ENCODE peak calls at places on chromosomes 12 and 14, in four cellular contexts. Y is tibial nerve, F is bronchial epithelial cell, B is A549. J is an unnamed sample.

GRCh38 chr14:75147423-75148071 is 20.7 kb upstream of the NEK9 start:
- DNase-seq in Y (peak), F (peak), B (no peak), J (peak)

GRCh38 chr14:100529561-100530031 is 57.6 kb downstream of the BEGAIN start:
- DNase-seq in Y (no peak), F (no peak), B (no peak), J (no peak)

GRCh38 chr12:52200086-52200782 is 8.4 kb upstream of the KRT80 start:
- DNase-seq in Y (no peak), F (no peak), B (no peak), J (no peak)

GRCh38 chr14:68512088-68512487 is 280.8 kb downstream of the ZFP36L1 start:
- DNase-seq in Y (no peak), F (no peak), B (no peak), J (no peak)

GRCh38 chr12:53004582-53004981 is 1.7 kb upstream of the EIF4B start:
- DNase-seq in Y (no peak), F (no peak), B (no peak), J (peak)

GRCh38 chr12:54051081-54051912 is 2.3 kb upstream of the HOXC4 start:
- DNase-seq in Y (no peak), F (peak), B (no peak), J (peak)

GRCh38 chr14:62329427-62329826 is 567.2 kb downstream of the SNAPC1 start:
- DNase-seq in Y (no peak), F (no peak), B (no peak), J (no peak)

GRCh38 chr12:123109319-123109772 is 41.5 kb downstream of the PITPNM2 start:
- DNase-seq in Y (no peak), F (no peak), B (no peak), J (no peak)

GRCh38 chr12:124952295-124952694 is 36.6 kb downstream of the DHX37 start:
- DNase-seq in Y (no peak), F (no peak), B (no peak), J (no peak)

GRCh38 chr12:129614221-129614885 is 289.5 kb downstream of the TMEM132D start:
- DNase-seq in Y (no peak), F (no peak), B (no peak), J (no peak)

GRCh38 chr12:124399622-124400021 is 104.7 kb downstream of the RFLNA start:
- DNase-seq in Y (no peak), F (no peak), B (peak), J (peak)

GRCh38 chr12:75208851-75209781 is 523 bp downstream of the KCNC2 start:
- DNase-seq in Y (no peak), F (peak), B (no peak), J (peak)

GRCh38 chr14:64601571-64601970 is 51.8 kb downstream of the PPP1R36 start:
- DNase-seq in Y (no peak), F (no peak), B (no peak), J (no peak)

GRCh38 chr12:32534698-32535097 is 135.3 kb downstream of the FGD4 start:
- DNase-seq in Y (no peak), F (no peak), B (no peak), J (no peak)

GRCh38 chr12:123441523-123442164 is 5.2 kb upstream of the RILPL2 start:
- DNase-seq in Y (no peak), F (no peak), B (no peak), J (no peak)

GRCh38 chr14:90368946-90369721 is 27.7 kb upstream of the CALM1 start:
- DNase-seq in Y (no peak), F (peak), B (peak), J (peak)

GRCh38 chr14:53285806-53286205 is 132.7 kb upstream of the DDHD1 start:
- DNase-seq in Y (no peak), F (no peak), B (no peak), J (no peak)

GRCh38 chr14:76708028-76708427 is 53.2 kb upstream of the VASH1 start:
- DNase-seq in Y (no peak), F (peak), B (no peak), J (no peak)

GRCh38 chr12:79441534-79441933 is 249.2 kb downstream of the PAWR start:
- DNase-seq in Y (no peak), F (peak), B (no peak), J (peak)

GRCh38 chr14:101665478-101666078 is 95.9 kb upstream of the PPP2R5C start:
- DNase-seq in Y (no peak), F (peak), B (peak), J (peak)

GRCh38 chr12:121806556-121807308 is 2.9 kb downstream of the SETD1B start:
- DNase-seq in Y (no peak), F (no peak), B (no peak), J (peak)

GRCh38 chr12:124713041-124713435 is 145.6 kb upstream of the NCOR2 start:
- DNase-seq in Y (peak), F (peak), B (no peak), J (peak)

GRCh38 chr12:44078273-44078672 is 242.4 kb downstream of the TMEM117 start:
- DNase-seq in Y (no peak), F (peak), B (no peak), J (peak)

GRCh38 chr14:99752486-99753121 is 40.6 kb upstream of the EML1 start:
- DNase-seq in Y (no peak), F (peak), B (no peak), J (peak)

GRCh38 chr14:45135181-45135580 is 549 bp upstream of the FANCM start:
- DNase-seq in Y (no peak), F (peak), B (no peak), J (peak)

GRCh38 chr12:93785262-93786010 is 108.3 kb downstream of the CRADD start:
- DNase-seq in Y (no peak), F (peak), B (peak), J (peak)

GRCh38 chr14:74217672-74218448 is 21.4 kb upstream of the VSX2 start:
- DNase-seq in Y (peak), F (peak), B (peak), J (peak)

GRCh38 chr14:39169541-39169900 is 612 bp downstream of the TRAPPC6B start:
- DNase-seq in Y (no peak), F (peak), B (no peak), J (peak)

GRCh38 chr14:70192915-70193314 is 4.2 kb upstream of the SLC8A3 start:
- DNase-seq in Y (no peak), F (no peak), B (no peak), J (no peak)

GRCh38 chr12:116524964-116525379 is 34.2 kb upstream of the MAP1LC3B2 start:
- DNase-seq in Y (no peak), F (no peak), B (no peak), J (peak)

GRCh38 chr12:132488127-132489077 is 1.5 kb upstream of the FBRSL1 start:
- DNase-seq in Y (peak), F (no peak), B (no peak), J (no peak)

GRCh38 chr14:103711516-103712431 is 3.5 kb downstream of the XRCC3 start:
- DNase-seq in Y (no peak), F (peak), B (no peak), J (peak)

GRCh38 chr14:87241018-87241779 is 751.8 kb downstream of the GALC start:
- DNase-seq in Y (no peak), F (no peak), B (no peak), J (no peak)

GRCh38 chr14:45181329-45181728 is 45.6 kb downstream of the FANCM start:
- DNase-seq in Y (no peak), F (peak), B (no peak), J (peak)

GRCh38 chr12:53552346-53553327 is 45.4 kb upstream of the NPFF start:
- DNase-seq in Y (no peak), F (no peak), B (no peak), J (no peak)

GRCh38 chr14:95162641-95163040 is 5.3 kb upstream of the DICER1 start:
- DNase-seq in Y (no peak), F (no peak), B (no peak), J (no peak)

GRCh38 chr14:104797112-104798044 is 1.8 kb upstream of the AKT1 start:
- DNase-seq in Y (no peak), F (no peak), B (no peak), J (no peak)

GRCh38 chr12:27523305-27523641 is 733 bp upstream of the PPFIBP1 start:
- DNase-seq in Y (no peak), F (no peak), B (no peak), J (no peak)

GRCh38 chr12:120265203-120265482 is 387 bp downstream of the PXN start:
- DNase-seq in Y (no peak), F (no peak), B (no peak), J (no peak)
- H3K4me3 ChIP-seq in Y (peak), F (peak), B (peak), J (peak)

GRCh38 chr14:106506901-106507305 is 980.5 kb downstream of the TMEM121 start:
- DNase-seq in Y (no peak), F (no peak), B (no peak), J (no peak)

GRCh38 chr14:106509795-106510194 is 983.4 kb downstream of the TMEM121 start:
- DNase-seq in Y (no peak), F (no peak), B (no peak), J (no peak)

GRCh38 chr14:106509176-106509575 is 982.8 kb downstream of the TMEM121 start:
- DNase-seq in Y (no peak), F (no peak), B (no peak), J (no peak)

GRCh38 chr14:106507354-106507753 is 981.0 kb downstream of the TMEM121 start:
- DNase-seq in Y (no peak), F (no peak), B (no peak), J (no peak)

GRCh38 chr14:106508216-106508615 is 981.8 kb downstream of the TMEM121 start:
- DNase-seq in Y (no peak), F (no peak), B (no peak), J (no peak)
- TF ChIP-seq CTCF in Y (no peak), F (no peak), B (no peak), J (no peak)

GRCh38 chr12:4281173-4281654 is 7.7 kb downstream of the CCND2 start:
- DNase-seq in Y (no peak), F (no peak), B (no peak), J (no peak)

GRCh38 chr12:4282103-4282891 is 8.7 kb downstream of the CCND2 start:
- DNase-seq in Y (no peak), F (no peak), B (no peak), J (no peak)

GRCh38 chr12:4278582-4278939 is 5.0 kb downstream of the CCND2 start:
- DNase-seq in Y (peak), F (no peak), B (no peak), J (no peak)

GRCh38 chr12:4279120-4279690 is 5.6 kb downstream of the CCND2 start:
- DNase-seq in Y (no peak), F (no peak), B (no peak), J (no peak)

DNA sequence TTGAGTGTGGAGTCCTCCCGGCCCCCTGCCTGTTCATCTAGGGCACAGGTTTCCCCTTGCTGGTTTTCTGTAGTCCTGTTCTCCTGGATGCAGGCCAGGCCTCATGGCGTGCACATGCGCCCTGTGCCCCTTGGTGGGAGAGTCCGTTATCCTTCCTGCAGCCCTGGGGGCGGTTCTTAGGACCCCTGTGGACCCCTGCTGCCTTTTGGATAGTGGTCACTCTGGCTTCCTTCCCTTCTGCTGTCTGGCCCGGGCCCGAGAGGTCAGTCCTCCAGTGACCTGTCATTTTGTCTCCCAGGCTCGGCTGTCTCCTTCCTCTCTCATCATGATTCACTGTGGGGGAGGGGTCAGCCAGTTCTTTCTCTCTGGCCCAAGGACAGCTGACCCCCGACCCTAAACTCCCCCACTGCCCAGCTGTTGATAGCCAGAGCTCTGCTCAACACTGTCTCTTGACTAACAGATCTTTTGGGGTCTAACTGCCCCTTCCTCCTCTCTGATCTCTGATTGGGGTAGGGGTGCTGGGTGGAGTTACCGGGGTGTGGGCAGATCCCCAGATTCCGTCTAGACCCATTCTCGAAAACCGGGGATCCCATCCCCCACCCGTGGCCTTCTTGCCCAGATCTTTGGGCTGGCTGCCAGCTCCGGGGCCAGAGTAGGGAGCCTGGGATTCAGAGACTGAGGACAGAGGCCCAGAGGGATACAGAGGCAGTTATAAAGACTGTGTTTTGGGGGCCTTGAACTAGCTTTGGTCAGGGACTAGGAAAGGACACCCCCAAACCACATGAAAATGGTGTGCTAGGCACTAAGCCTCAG is 7.0 kb downstream of the CCND2 start:
- DNase-seq in Y (peak), F (no peak), B (no peak), J (no peak)
- H3K4me3 ChIP-seq in Y (no peak), F (no peak), B (no peak), J (no peak)

DNA sequence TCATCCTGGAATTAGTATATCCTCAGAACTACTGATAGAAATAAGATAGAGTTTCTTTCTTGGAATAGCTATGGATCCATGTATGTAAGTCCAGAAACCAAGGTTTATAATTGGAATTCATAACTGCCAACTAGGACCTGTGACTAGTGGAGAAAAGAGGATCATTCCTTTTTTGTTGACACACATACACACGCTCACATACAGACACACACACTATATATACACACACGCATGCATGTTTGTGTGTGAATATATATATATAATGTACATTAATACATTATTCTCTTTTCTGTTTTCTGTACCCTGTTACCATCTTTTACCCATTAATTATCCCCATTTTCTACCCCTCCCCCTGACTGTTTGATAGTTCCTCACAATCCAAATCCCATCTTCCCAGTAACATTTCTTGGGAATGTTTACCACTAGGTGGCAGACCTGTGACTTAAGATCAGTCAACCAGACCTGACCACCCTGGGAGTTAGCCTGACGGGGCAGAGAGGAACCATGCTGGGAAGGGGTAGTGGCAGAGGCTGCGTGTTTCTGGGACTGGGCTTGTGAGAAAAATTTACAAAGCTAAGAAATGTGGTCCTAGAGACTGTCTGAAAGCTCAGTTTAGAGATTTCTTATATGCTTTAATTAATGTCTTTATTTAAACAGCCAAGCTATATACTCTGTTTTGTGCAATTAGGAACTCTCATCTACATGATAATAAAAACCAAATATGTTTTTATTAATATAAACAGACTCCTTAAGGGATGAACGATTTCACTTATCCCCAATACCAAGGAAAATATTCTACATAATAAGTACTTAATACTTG is 308.0 kb downstream of the PPFIA2 start:
- DNase-seq in Y (no peak), F (peak), B (peak), J (peak)
- TF ChIP-seq CTCF in Y (no peak), F (peak), B (peak), J (peak)

DNA sequence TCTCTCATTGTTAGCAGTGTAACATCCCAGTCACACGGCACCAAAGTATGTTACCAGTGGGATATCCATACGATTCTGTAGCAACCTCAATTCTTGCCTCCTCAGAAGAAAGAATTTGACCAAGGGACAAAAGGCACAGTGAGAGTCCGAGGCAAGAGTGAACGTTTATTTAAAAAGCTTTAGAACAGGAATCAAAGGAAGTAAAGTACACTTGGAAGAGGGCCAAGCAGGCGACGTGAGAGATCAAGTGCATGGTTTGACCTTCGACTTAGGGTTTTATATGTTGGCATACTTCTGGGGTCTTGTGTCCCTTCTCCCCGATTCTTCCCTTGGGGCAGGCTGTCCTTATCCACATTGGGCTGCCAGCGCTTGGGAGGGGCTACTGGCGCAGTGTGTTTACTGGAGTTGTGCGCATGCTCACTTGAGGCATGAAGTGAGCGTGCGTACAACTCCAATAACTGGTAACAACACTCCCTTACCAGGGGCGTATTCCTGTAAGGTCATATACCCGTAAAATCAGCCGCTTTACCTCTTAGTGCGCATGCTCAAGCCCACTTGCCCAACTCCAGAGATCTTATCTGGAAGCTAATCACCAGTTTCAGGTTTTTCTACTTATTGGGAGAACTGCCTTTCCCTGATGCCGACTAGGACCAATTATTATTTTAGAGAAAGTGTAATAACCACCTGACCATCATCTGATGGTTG is 71.7 kb downstream of the FAR2 start:
- DNase-seq in Y (no peak), F (no peak), B (no peak), J (no peak)
- H3K4me3 ChIP-seq in Y (no peak), F (no peak), B (no peak), J (no peak)

GRCh38 chr12:57579677-57580465 is 11.1 kb upstream of the PIP4K2C start:
- DNase-seq in Y (no peak), F (no peak), B (no peak), J (no peak)
- TF ChIP-seq CTCF in Y (no peak), F (no peak), B (no peak), J (no peak)

GRCh38 chr14:24274101-24274543 is 2.7 kb upstream of the RABGGTA start:
- DNase-seq in Y (no peak), F (peak), B (no peak), J (peak)

GRCh38 chr14:24271134-24271833 is at the start of gene RABGGTA:
- DNase-seq in Y (peak), F (peak), B (peak), J (peak)

GRCh38 chr14:24273422-24273998 is 2.1 kb upstream of the RABGGTA start:
- DNase-seq in Y (no peak), F (peak), B (peak), J (peak)

GRCh38 chr14:24271834-24272263 is 452 bp upstream of the RABGGTA start:
- DNase-seq in Y (no peak), F (no peak), B (no peak), J (no peak)

DNA sequence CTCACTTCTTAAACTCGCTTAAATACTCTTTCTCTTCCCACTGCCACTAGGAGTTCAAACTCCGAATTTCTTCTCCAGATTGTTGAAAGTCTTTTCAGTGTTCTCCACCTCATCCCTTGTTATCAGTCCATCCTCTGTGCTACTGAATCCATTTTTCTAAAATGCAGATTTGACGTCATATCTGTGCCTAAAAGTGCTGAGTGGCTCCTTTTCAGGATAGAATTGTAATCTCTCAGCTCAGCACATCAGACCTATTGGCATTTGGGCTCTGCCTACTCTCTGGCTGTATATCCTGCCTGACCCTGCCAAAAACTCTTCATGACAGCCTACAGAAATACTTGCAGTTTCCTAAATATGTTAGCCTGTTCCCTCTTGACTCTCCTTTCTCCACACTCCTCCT is 1.0 kb upstream of the RABGGTA start:
- DNase-seq in Y (no peak), F (no peak), B (no peak), J (no peak)
- H3K4me3 ChIP-seq in Y (no peak), F (no peak), B (no peak), J (no peak)

DNA sequence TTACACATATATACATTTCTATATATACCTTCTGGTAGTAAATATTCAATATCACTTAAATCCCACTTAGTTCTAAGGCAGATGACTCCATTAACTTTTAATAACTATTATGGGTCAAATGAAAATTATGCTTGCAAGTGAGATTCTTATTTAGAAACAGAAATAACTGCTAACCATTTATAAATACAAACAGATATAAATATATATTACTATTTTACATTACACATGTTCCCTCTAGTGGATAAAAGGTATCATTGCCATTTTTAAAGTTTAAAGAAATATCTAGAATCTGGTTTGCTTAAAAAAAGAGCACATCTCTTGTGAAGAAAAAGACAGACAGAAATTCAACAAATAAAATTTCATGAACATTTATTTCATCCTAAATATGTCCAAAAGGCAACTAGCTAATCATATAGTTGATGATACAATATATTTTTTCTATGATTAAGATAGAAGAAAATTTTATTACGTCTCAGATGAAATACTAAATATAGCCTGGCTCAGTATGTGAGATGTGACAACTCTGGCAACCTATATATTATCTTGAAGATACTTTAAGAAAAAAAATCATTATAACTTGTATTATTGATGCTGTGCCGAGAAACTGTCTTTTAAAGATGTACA is 11.7 kb upstream of the RAD51AP1 start:
- DNase-seq in Y (no peak), F (peak), B (no peak), J (peak)
- TF ChIP-seq CTCF in Y (peak), F (no peak), B (peak), J (peak)